ENCODE peak calls at places on chromosome 14, in eight cellular contexts. T, A, O, M, X, D, B and I are unnamed samples.

GRCh38 chr14:96805906-96806305 is 8.7 kb downstream of the VRK1 start:
- DNase-seq in A (no peak), B (no peak), M (no peak), O (no peak), T (no peak), D (no peak), X (no peak), I (no peak)

GRCh38 chr14:102927346-102927877 is 4.9 kb downstream of the AMN start:
- DNase-seq in T (no peak), D (no peak), A (no peak), X (no peak), B (peak; percentile 60), M (no peak), O (no peak), I (no peak)

GRCh38 chr14:57066887-57067513 is 201.7 kb downstream of the EXOC5 start:
- DNase-seq in D (no peak), O (peak; percentile 22), B (no peak), T (peak; percentile 2), X (no peak), A (peak; percentile 18), M (peak; percentile 82), I (no peak)

GRCh38 chr14:104536942-104537612 is 42.5 kb upstream of the C14orf180 start:
- DNase-seq in M (no peak), B (peak; percentile 56), T (no peak), O (no peak), D (no peak), A (no peak), X (peak; percentile 47), I (no peak)

GRCh38 chr14:22558221-22558913 is 30.7 kb downstream of the DAD1 start:
- DNase-seq in B (no peak), M (peak; percentile 35), D (peak; percentile 42), X (no peak), A (no peak), T (no peak), O (no peak), I (no peak)

GRCh38 chr14:51849095-51849494 is 11.3 kb upstream of the GNG2 start:
- DNase-seq in X (peak; percentile 27), T (no peak), M (no peak), D (no peak), B (no peak), O (no peak), A (no peak), I (no peak)

GRCh38 chr14:45426685-45427282 is 173.8 kb upstream of the MIS18BP1 start:
- DNase-seq in M (peak; percentile 75), X (peak; percentile 11), B (peak; percentile 14), T (peak; percentile 12), O (peak; percentile 63), D (no peak), A (no peak), I (no peak)

GRCh38 chr14:58215191-58215914 is 15.4 kb downstream of the ACTR10 start:
- DNase-seq in A (no peak), O (no peak), X (no peak), D (no peak), M (no peak), T (no peak), B (no peak), I (no peak)

GRCh38 chr14:79018846-79019245 is 848.7 kb downstream of the NRXN3 start:
- DNase-seq in M (no peak), T (no peak), X (peak; percentile 83), B (peak; percentile 7), D (no peak), A (no peak), O (no peak), I (no peak)

GRCh38 chr14:77616133-77616453 is 344 bp downstream of the SPTLC2 start:
- DNase-seq in M (no peak), T (no peak), X (no peak), A (no peak), O (no peak), D (no peak), B (no peak), I (no peak)

GRCh38 chr14:66507181-66507721 is 696 bp upstream of the GPHN start:
- DNase-seq in D (no peak), X (no peak), O (no peak), T (no peak), M (no peak), B (no peak), A (no peak), I (no peak)

GRCh38 chr14:102578821-102579220 is 13.6 kb upstream of the RCOR1 start:
- DNase-seq in X (no peak), B (no peak), A (no peak), D (no peak), T (no peak), O (no peak), M (no peak), I (no peak)

GRCh38 chr14:81990312-81990761 is 456.7 kb upstream of the SEL1L start:
- DNase-seq in D (no peak), M (peak; percentile 63), B (peak; percentile 22), A (peak; percentile 31), O (peak; percentile 63), X (peak; percentile 10), T (peak; percentile 38), I (no peak)

GRCh38 chr14:50397461-50398196 is 948 bp upstream of the CDKL1 start:
- DNase-seq in X (no peak), O (no peak), T (no peak), M (peak; percentile 2), D (no peak), A (no peak), B (peak; percentile 25), I (no peak)

GRCh38 chr14:89504602-89505320 is 87.7 kb upstream of the FOXN3 start:
- DNase-seq in X (peak; percentile 87), O (no peak), B (no peak), A (no peak), M (no peak), D (no peak), T (no peak), I (no peak)

GRCh38 chr14:100468557-100468956 is 118.7 kb downstream of the BEGAIN start:
- DNase-seq in O (no peak), X (no peak), A (no peak), M (no peak), T (no peak), B (no peak), D (no peak), I (no peak)

DNA sequence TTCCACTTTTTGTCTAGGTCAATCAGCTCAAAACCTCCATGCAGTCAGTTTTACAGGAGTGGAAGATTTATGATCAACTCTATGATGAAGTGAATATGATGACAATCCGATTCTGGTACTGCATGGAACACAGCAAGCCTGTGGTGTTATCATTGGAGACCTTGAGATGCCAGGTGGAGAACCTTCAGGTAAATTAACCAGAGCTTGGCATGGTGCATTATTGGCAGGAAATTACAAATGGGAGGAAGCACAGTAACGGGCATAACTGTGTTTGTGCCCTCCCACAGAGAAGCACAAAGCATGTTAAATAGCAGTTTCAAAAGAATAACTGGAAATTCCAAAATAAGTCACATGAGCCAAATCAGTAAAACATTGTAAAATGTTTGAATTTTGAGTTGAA is 135.6 kb downstream of the ESR2 start:
- DNase-seq in A (no peak), X (no peak), T (no peak), D (no peak), O (no peak), B (no peak), M (no peak), I (no peak)
- H3K27ac ChIP-seq in A (no peak overlapping the region), X (no peak overlapping the region), T (no peak overlapping the region), D (no peak overlapping the region), O (no peak overlapping the region), B (no peak overlapping the region), M (no peak overlapping the region), I (no peak overlapping the region)

GRCh38 chr14:73289308-73289707 is 52.0 kb downstream of the PAPLN start:
- DNase-seq in M (no peak), O (no peak), A (no peak), X (no peak), B (no peak), D (no peak), T (no peak), I (no peak)
- H3K27ac ChIP-seq in M (no peak overlapping the region), O (no peak overlapping the region), A (no peak overlapping the region), X (no peak overlapping the region), B (no peak overlapping the region), D (no peak overlapping the region), T (no peak overlapping the region), I (no peak overlapping the region)

GRCh38 chr14:85793533-85793932 is 263.6 kb downstream of the FLRT2 start:
- DNase-seq in T (no peak), O (no peak), M (no peak), D (no peak), A (no peak), X (no peak), B (no peak), I (no peak)

GRCh38 chr14:85799668-85800067 is 269.7 kb downstream of the FLRT2 start:
- DNase-seq in T (no peak), O (no peak), M (no peak), B (no peak), D (no peak), A (no peak), X (no peak), I (no peak)

DNA sequence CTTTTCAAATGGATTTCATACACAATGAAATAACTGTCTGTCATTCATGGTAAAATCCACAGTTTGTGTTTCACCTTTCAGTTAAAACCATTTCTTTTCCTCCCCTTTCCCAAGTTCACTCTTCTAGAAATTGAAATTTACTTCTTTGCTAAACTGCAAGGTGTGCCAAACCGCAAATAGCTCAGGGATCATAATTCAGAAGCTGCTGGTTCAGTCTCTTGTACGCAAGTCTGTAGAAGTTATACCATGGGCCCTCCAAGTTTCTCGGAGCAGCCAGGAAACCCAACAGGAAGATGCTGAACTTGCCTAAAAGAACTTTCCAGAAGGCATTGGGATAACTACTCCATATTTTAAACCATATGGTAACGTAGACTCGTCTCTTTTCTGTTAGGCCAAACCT is 268.9 kb downstream of the FLRT2 start:
- DNase-seq in B (no peak), X (no peak), O (no peak), M (no peak), A (no peak), D (no peak), T (no peak), I (no peak)
- H3K27ac ChIP-seq in B (no peak overlapping the region), X (no peak overlapping the region), O (no peak overlapping the region), M (no peak overlapping the region), A (no peak overlapping the region), D (no peak overlapping the region), T (no peak overlapping the region), I (no peak overlapping the region)

GRCh38 chr14:73269729-73270651 is 32.7 kb downstream of the PAPLN start:
- DNase-seq in M (peak; percentile 53), B (no peak), A (peak; percentile 45), O (no peak), D (no peak), X (peak; percentile 20), T (no peak), I (peak; percentile 31)

GRCh38 chr14:73272393-73272792 is 35.1 kb downstream of the PAPLN start:
- DNase-seq in O (no peak), A (no peak), T (no peak), B (no peak), M (no peak), X (no peak), D (no peak), I (no peak)

GRCh38 chr14:73276836-73277235 is 39.5 kb downstream of the PAPLN start:
- DNase-seq in T (no peak), X (no peak), M (no peak), B (no peak), A (no peak), O (no peak), D (no peak), I (no peak)

GRCh38 chr14:73277376-73277775 is 40.1 kb downstream of the PAPLN start:
- DNase-seq in T (no peak), B (no peak), M (no peak), X (no peak), A (no peak), D (no peak), O (no peak), I (no peak)

GRCh38 chr14:73273799-73274198 is 36.5 kb downstream of the PAPLN start:
- DNase-seq in O (no peak), T (no peak), D (no peak), X (no peak), A (no peak), M (no peak), B (no peak), I (no peak)
- H3K27ac ChIP-seq in O (no peak overlapping the region), T (no peak overlapping the region), D (no peak overlapping the region), X (no peak overlapping the region), A (no peak overlapping the region), M (no peak overlapping the region), B (no peak overlapping the region), I (no peak overlapping the region)